ENCODE peak calls at places on chromosomes 3 and 15, in four cellular contexts. One of them, this sample, is unnamed.

GRCh38 chr15:68487087-68487843 is 55.3 kb upstream of the ITGA11 start:
- DNase-seq in NCI-H2029: no peak
- DNase-seq in stomach: no peak
- DNase-seq in GM04503: peak; percentile 77
- DNase-seq in this sample: peak; percentile 31

GRCh38 chr15:28107111-28107893 is 8.2 kb upstream of the OCA2 start:
- DNase-seq in NCI-H2029: no peak
- DNase-seq in stomach: no peak
- DNase-seq in GM04503: no peak
- DNase-seq in this sample: no peak

GRCh38 chr3:126378341-126378751 is 16.4 kb upstream of the CFAP100 start:
- DNase-seq in NCI-H2029: no peak
- DNase-seq in stomach: no peak
- DNase-seq in GM04503: no peak
- DNase-seq in this sample: no peak

GRCh38 chr3:94076055-94076454 is 13.2 kb downstream of the NSUN3 start:
- DNase-seq in NCI-H2029: no peak
- DNase-seq in stomach: no peak
- DNase-seq in GM04503: no peak
- DNase-seq in this sample: no peak

GRCh38 chr3:178392553-178392952 is 143.7 kb upstream of the KCNMB2 start:
- DNase-seq in NCI-H2029: no peak
- DNase-seq in stomach: no peak
- DNase-seq in GM04503: peak; percentile 77
- DNase-seq in this sample: no peak

GRCh38 chr3:130539005-130539404 is 22.0 kb downstream of the COL6A6 start:
- DNase-seq in NCI-H2029: no peak
- DNase-seq in stomach: peak; percentile 39
- DNase-seq in GM04503: no peak
- DNase-seq in this sample: peak; percentile 60

GRCh38 chr15:52227456-52227855 is 36.3 kb upstream of the GNB5 start:
- DNase-seq in NCI-H2029: peak; percentile 25
- DNase-seq in stomach: peak; percentile 61
- DNase-seq in GM04503: peak; percentile 39
- DNase-seq in this sample: peak; percentile 88

GRCh38 chr3:177781686-177782161 is 584.4 kb upstream of the TBL1XR1 start:
- DNase-seq in NCI-H2029: no peak
- DNase-seq in stomach: no peak
- DNase-seq in GM04503: peak; percentile 60
- DNase-seq in this sample: no peak

GRCh38 chr3:58416191-58416590 is 17.4 kb downstream of the PDHB start:
- DNase-seq in NCI-H2029: no peak
- DNase-seq in stomach: no peak
- DNase-seq in GM04503: no peak
- DNase-seq in this sample: no peak

GRCh38 chr3:74089854-74090253 is 465.1 kb upstream of the PDZRN3 start:
- DNase-seq in NCI-H2029: no peak
- DNase-seq in stomach: no peak
- DNase-seq in GM04503: no peak
- DNase-seq in this sample: no peak

GRCh38 chr3:46829699-46830208 is 33.5 kb downstream of the MYL3 start:
- DNase-seq in NCI-H2029: no peak
- DNase-seq in stomach: no peak
- DNase-seq in GM04503: no peak
- DNase-seq in this sample: no peak

GRCh38 chr3:15339786-15340215 is 7.4 kb upstream of the SH3BP5 start:
- DNase-seq in NCI-H2029: no peak
- DNase-seq in stomach: no peak
- DNase-seq in GM04503: no peak
- DNase-seq in this sample: peak; percentile 59

GRCh38 chr3:50630916-50631315 is 14.0 kb downstream of the MAPKAPK3 start:
- DNase-seq in NCI-H2029: peak; percentile 40
- DNase-seq in stomach: no peak
- DNase-seq in GM04503: no peak
- DNase-seq in this sample: peak; percentile 75

This sample was measured in Daoy.